ENCODE peak calls at places on chromosomes 6 and 20, in five cellular contexts. K is M059J; G is effector memory CD8-positive, alpha-beta T cell; A is astrocyte of the cerebellum; D is AG08396. Y is an unnamed sample.

GRCh38 chr6:134303903-134304302 is 14.0 kb downstream of the SGK1 start:
- DNase-seq in K (no peak), G (no peak), A (no peak), D (no peak), Y (no peak)

GRCh38 chr6:164640946-164641345 is 668.5 kb downstream of the C6orf118 start:
- DNase-seq in K (peak; percentile 3), G (no peak), A (no peak), D (no peak), Y (no peak)

GRCh38 chr6:55379895-55380294 is 52.6 kb downstream of the GFRAL start:
- DNase-seq in K (no peak), G (no peak), A (no peak), D (no peak), Y (no peak)

GRCh38 chr6:45724511-45724910 is 291.1 kb downstream of the CLIC5 start:
- DNase-seq in K (peak; percentile 92), G (no peak), A (peak; percentile 81), D (peak; percentile 23), Y (no peak)

GRCh38 chr6:49030621-49031020 is 432.4 kb downstream of the MMUT start:
- DNase-seq in K (peak; percentile 81), G (no peak), A (no peak), D (no peak), Y (no peak)

GRCh38 chr6:455006-455585 is 63.5 kb downstream of the IRF4 start:
- DNase-seq in K (no peak), G (no peak), A (no peak), D (no peak), Y (no peak)

GRCh38 chr6:21615504-21615903 is 22.0 kb downstream of the SOX4 start:
- DNase-seq in K (peak; percentile 55), G (no peak), A (no peak), D (no peak), Y (no peak)

GRCh38 chr6:11975353-11975977 is 36.6 kb upstream of the HIVEP1 start:
- DNase-seq in K (no peak), G (peak; percentile 5), A (no peak), D (no peak), Y (no peak)

GRCh38 chr20:597560-597959 is 12.5 kb downstream of the TCF15 start:
- DNase-seq in K (no peak), G (no peak), A (no peak), D (no peak), Y (no peak)

GRCh38 chr6:117280922-117281321 is 15.6 kb downstream of the VGLL2 start:
- DNase-seq in K (peak; percentile 16), G (no peak), A (no peak), D (no peak), Y (peak; percentile 25)

GRCh38 chr6:131694832-131695426 is 6.3 kb downstream of the OR2A4 start:
- DNase-seq in K (peak; percentile 80), G (peak; percentile 13), A (peak; percentile 63), D (peak; percentile 82), Y (peak; percentile 78)

Y was measured in T47D.